ENCODE peak calls at places on chromosomes 7 and 10, in eight cellular contexts. T is HCT116, U is transverse colon, J is tibial artery, K is uterus, L is fibroblast of lung, V is neural progenitor cell, P is left ventricle myocardium inferior. Q is an unnamed sample.

GRCh38 chr7:30887464-30887872 is 24.2 kb upstream of the AQP1 start:
- DNase-seq in P (no peak), V (peak; percentile 29), J (no peak), T (no peak), K (no peak), U (no peak), L (no peak), Q (no peak)

GRCh38 chr7:112211348-112211907 is 4.9 kb downstream of the ZNF277 start:
- DNase-seq in T (no peak), J (no peak), V (no peak), L (peak; percentile 65), K (no peak), U (no peak), P (no peak), Q (no peak)

GRCh38 chr7:4958477-4959301 is at the start of gene MMD2:
- DNase-seq in L (no peak), U (no peak), T (no peak), V (peak; percentile 70), K (no peak), P (no peak), J (no peak), Q (no peak)

GRCh38 chr7:2870471-2870941 is 26.4 kb upstream of the GNA12 start:
- DNase-seq in V (peak; percentile 31), U (peak; percentile 61), P (peak; percentile 76), K (peak; percentile 80), T (peak; percentile 39), L (peak; percentile 63), J (peak; percentile 71), Q (peak; percentile 83)

GRCh38 chr7:102883098-102883860 is 29.5 kb upstream of the LRRC17 start:
- DNase-seq in L (peak; percentile 67), J (no peak), P (no peak), V (no peak), T (no peak), U (no peak), K (no peak), Q (no peak)

GRCh38 chr10:22727112-22727511 is 12.7 kb upstream of the PIP4K2A start:
- DNase-seq in V (no peak), L (no peak), J (no peak), K (no peak), U (no peak), P (no peak), T (no peak), Q (no peak)

GRCh38 chr7:155796381-155797261 is 15.6 kb downstream of the SHH start:
- DNase-seq in V (peak; percentile 67), T (no peak), J (peak; percentile 38), U (peak; percentile 73), K (peak; percentile 45), L (no peak), P (peak; percentile 57), Q (no peak)

GRCh38 chr7:81769891-81770818 is at the start of gene HGF:
- DNase-seq in J (peak; percentile 75), T (no peak), P (peak; percentile 58), U (peak; percentile 18), K (peak; percentile 76), L (peak; percentile 91), V (peak; percentile 47), Q (peak; percentile 76)

GRCh38 chr7:42262907-42263466 is 26.0 kb upstream of the GLI3 start:
- DNase-seq in J (peak; percentile 69), L (peak; percentile 80), U (peak; percentile 36), T (no peak), V (peak; percentile 7), K (peak; percentile 74), P (peak; percentile 67), Q (no peak)

GRCh38 chr7:46197833-46198540 is 276.9 kb upstream of the IGFBP3 start:
- DNase-seq in J (no peak), L (no peak), T (no peak), U (no peak), K (no peak), P (no peak), V (no peak), Q (no peak)

GRCh38 chr7:45252248-45252647 is 94.7 kb downstream of the RAMP3 start:
- DNase-seq in P (no peak), K (no peak), U (no peak), J (no peak), L (no peak), V (no peak), T (no peak), Q (no peak)

GRCh38 chr7:156792611-156793010 is 100.4 kb downstream of the LMBR1 start:
- DNase-seq in P (peak; percentile 20), J (no peak), K (no peak), T (no peak), V (no peak), U (no peak), L (no peak), Q (no peak)

GRCh38 chr10:29239569-29240472 is 49.0 kb upstream of the LYZL1 start:
- DNase-seq in P (no peak), K (no peak), L (peak; percentile 31), T (peak; percentile 43), J (no peak), U (no peak), V (peak; percentile 59), Q (no peak)

GRCh38 chr10:75400163-75400768 is 1.3 kb downstream of the ZNF503 start:
- DNase-seq in T (no peak), L (peak; percentile 53), J (no peak), U (no peak), P (no peak), K (no peak), V (peak; percentile 56), Q (peak; percentile 64)

GRCh38 chr7:82443801-82444219 is 233 bp upstream of the CACNA2D1 start:
- DNase-seq in L (peak; percentile 93), J (peak; percentile 85), P (peak; percentile 88), V (peak; percentile 83), T (no peak), K (peak; percentile 81), U (peak; percentile 67), Q (peak; percentile 84)

GRCh38 chr7:131219277-131220041 is 108.2 kb upstream of the MKLN1 start:
- DNase-seq in L (no peak), P (peak; percentile 54), U (peak; percentile 24), K (peak; percentile 59), J (peak; percentile 81), V (no peak), T (no peak), Q (peak; percentile 84)

GRCh38 chr10:133076274-133077038 is 11.3 kb upstream of the ADGRA1 start:
- DNase-seq in V (no peak), P (no peak), U (no peak), L (no peak), T (no peak), K (no peak), J (no peak), Q (no peak)

GRCh38 chr7:112381311-112382091 is 68.8 kb upstream of the IFRD1 start:
- DNase-seq in V (no peak), U (no peak), P (no peak), L (no peak), J (no peak), K (no peak), T (no peak), Q (no peak)

GRCh38 chr7:135976312-135977019 is 693 bp downstream of the MTPN start:
- DNase-seq in P (no peak), T (peak; percentile 3), K (no peak), U (peak; percentile 22), J (no peak), L (no peak), V (no peak), Q (no peak)

DNA sequence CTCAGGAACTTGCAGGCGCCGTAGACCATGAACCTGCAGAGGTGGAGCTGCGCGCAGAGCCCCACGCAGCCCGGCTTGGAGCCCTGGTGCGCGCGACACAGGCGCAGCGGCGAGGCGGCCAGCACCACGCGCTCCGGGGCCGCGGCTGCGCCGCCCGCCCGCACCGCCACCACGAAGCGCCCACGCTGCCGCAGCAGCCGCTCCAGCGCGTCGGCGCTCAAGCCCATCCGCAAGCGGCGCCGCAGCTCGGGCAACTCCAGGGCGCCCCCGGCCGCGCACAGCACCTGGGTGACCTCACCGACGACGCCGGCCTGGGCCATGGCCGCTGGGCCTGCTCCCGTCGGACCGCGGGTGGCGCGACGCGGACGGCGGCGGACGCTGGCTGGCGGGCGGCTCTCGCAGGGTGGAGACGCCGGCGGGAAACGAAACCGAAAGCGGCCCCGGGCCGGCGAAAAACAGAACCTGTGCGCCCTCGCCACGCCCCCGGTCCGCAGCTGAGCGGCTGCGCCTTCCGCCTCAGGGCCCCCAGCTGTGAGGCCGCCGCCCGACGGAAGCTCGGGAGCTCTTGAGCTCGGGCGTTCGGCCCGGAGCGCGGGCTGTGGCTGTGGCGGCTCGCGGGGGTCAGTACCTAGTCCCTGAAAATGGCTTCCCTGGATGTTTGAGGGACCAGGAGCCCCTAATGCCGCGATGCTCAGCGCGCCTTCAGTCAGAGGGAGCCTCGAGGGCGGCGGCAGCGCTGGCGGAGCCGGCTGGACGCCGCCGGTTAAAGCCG is at the start of gene PARP12:
- DNase-seq in P (peak; percentile 94), U (peak; percentile 94), J (peak; percentile 83), V (peak; percentile 74), T (no peak), K (peak; percentile 89), L (peak; percentile 84), Q (peak; percentile 77)
- H3K27ac ChIP-seq in P (peak within 1 kb of the TSS; percentile 94), U (peak within 1 kb of the TSS; percentile 94), J (peak within 1 kb of the TSS; percentile 88), V (no peak within 1 kb of the TSS), T (peak within 1 kb of the TSS; percentile 63), K (peak within 1 kb of the TSS; percentile 97), L (peak within 1 kb of the TSS; percentile 73), Q (peak within 1 kb of the TSS; percentile 89)

GRCh38 chr7:74325230-74325565 is 36.0 kb downstream of the CLIP2 start:
- DNase-seq in T (no peak), K (no peak), V (no peak), P (no peak), U (peak; percentile 61), L (no peak), J (no peak), Q (no peak)
- H3K4me1 ChIP-seq in T (peaks cover 4% of the 10 kb centered on the region), K (no peaks in the 10 kb centered on the region), V (no peaks in the 10 kb centered on the region), P (peaks cover 4% of the 10 kb centered on the region), U (peaks cover 17% of the 10 kb centered on the region), L (no peaks in the 10 kb centered on the region), J (no peaks in the 10 kb centered on the region), Q (no peaks in the 10 kb centered on the region)

DNA sequence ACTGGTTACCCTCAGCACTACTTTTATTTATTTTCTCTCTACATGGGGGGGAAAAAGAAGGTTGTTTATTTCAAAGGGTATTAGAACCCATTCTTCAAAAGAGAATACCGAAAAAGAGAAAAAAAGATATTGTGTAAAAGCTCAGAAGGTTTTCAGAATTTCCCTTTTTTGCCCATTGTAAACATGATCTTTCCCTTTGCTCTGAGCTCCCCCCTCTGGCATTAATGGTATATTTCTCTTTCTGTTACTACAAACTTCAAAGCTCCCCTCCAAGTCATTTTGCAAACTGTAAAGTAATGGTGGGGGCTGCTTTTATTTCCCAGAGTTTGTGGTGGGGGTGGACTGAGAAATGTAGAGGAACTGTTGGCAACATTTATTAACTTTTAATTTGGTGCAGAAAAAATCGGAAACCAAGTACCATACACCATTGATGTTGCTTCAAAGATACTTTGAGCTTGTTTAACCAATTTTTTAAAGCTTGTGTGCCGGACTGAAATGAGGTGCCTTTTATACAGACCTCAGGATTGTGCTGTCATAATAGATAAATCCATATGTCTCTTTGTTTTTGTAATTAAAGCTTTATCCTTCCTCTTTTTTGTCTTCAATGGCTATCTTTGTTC is 181.5 kb downstream of the EXOC4 start:
- DNase-seq in K (no peak), T (no peak), P (no peak), L (peak; percentile 67), J (no peak), V (peak; percentile 32), U (no peak), Q (no peak)
- H3K4me3 ChIP-seq in K (no peak overlapping the region), T (no peak overlapping the region), P (no peak overlapping the region), L (no peak overlapping the region), J (no peak overlapping the region), V (no peak overlapping the region), U (no peak overlapping the region), Q (no peak overlapping the region)

DNA sequence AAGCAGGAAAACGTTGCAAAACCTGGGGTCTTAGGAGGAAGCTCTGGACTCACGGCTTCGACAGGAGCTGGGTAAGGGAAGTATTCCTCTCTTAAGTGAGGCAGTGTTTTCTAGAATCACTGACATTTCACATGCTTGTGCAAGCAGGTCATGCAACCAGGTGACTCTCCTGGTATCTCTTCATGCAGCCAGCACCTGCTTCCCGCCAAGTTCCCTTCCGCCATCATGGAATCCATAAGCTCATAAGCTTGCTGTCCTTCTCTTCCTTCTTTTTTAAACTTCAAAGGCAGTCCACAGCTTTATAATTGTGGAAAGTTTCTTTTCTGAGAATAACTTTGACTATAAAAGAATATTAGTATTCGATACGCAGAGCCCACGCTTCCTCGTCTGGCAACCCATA is 256.1 kb downstream of the TCERG1L start:
- DNase-seq in P (no peak), U (no peak), L (no peak), T (no peak), K (no peak), J (no peak), V (no peak), Q (no peak)
- H3K27ac ChIP-seq in P (no peak overlapping the region), U (no peak overlapping the region), L (no peak overlapping the region), T (no peak overlapping the region), K (no peak overlapping the region), J (no peak overlapping the region), V (no peak overlapping the region), Q (no peak overlapping the region)

Q was measured in right atrium auricular region.